ENCODE peak calls at places on chromosome 2, in eight cellular contexts. X is thoracic aorta; Y is left lung; G is AG04450; H is H9; U is mammary epithelial cell; E is CD4-positive, alpha-beta T cell; C is thyroid gland. J is an unnamed sample.
A peak's percentile ranks its signal among the peaks of the same experiment; 100 is the strongest.

GRCh38 chr2:196586511-196586991 is 53.0 kb upstream of the CCDC150 start:
- DNase-seq in E (no peak), Y (no peak), X (no peak), H (no peak), G (peak; percentile 33), C (no peak), U (peak; percentile 74), J (no peak)

GRCh38 chr2:6919912-6920905 is 3.0 kb downstream of the RNF144A start:
- DNase-seq in X (no peak), G (no peak), E (no peak), H (no peak), C (no peak), Y (no peak), U (no peak), J (no peak)

GRCh38 chr2:25712455-25712854 is 39.1 kb upstream of the DTNB start:
- DNase-seq in C (no peak), G (no peak), Y (no peak), H (no peak), U (no peak), X (no peak), E (no peak), J (no peak)

GRCh38 chr2:72917875-72918660 is 749 bp downstream of the EMX1 start:
- DNase-seq in E (no peak), U (no peak), Y (no peak), H (peak; percentile 50), C (no peak), G (no peak), X (no peak), J (no peak)

GRCh38 chr2:233654501-233654900 is 17.2 kb upstream of the UGT1A9 start:
- DNase-seq in H (no peak), G (no peak), E (no peak), U (no peak), C (no peak), Y (no peak), X (no peak), J (no peak)

GRCh38 chr2:45031028-45031427 is 21.8 kb upstream of the SIX2 start:
- DNase-seq in H (no peak), X (no peak), Y (no peak), G (no peak), U (no peak), C (no peak), E (no peak), J (no peak)

GRCh38 chr2:200356794-200357472 is 50.4 kb downstream of the SPATS2L start:
- DNase-seq in C (no peak), U (no peak), H (no peak), Y (no peak), E (no peak), G (peak; percentile 55), X (no peak), J (no peak)

GRCh38 chr2:207239222-207239674 is 73.5 kb upstream of the KLF7 start:
- DNase-seq in C (peak; percentile 9), H (no peak), Y (peak; percentile 79), E (no peak), G (peak; percentile 98), X (peak; percentile 77), U (peak; percentile 100), J (peak; percentile 70)

GRCh38 chr2:23594079-23594494 is 209.1 kb downstream of the KLHL29 start:
- DNase-seq in H (no peak), G (no peak), X (no peak), C (no peak), E (no peak), U (no peak), Y (no peak), J (no peak)

GRCh38 chr2:171882095-171882769 is 11.8 kb downstream of the SLC25A12 start:
- DNase-seq in Y (no peak), X (no peak), C (no peak), U (no peak), H (no peak), E (no peak), G (no peak), J (no peak)

GRCh38 chr2:54063967-54064535 is 51.4 kb upstream of the ACYP2 start:
- DNase-seq in H (no peak), X (no peak), U (no peak), E (no peak), G (no peak), C (peak; percentile 73), Y (no peak), J (no peak)

GRCh38 chr2:155250800-155251199 is 552.3 kb downstream of the KCNJ3 start:
- DNase-seq in C (no peak), Y (no peak), G (no peak), H (no peak), E (no peak), U (peak; percentile 19), X (no peak), J (no peak)

GRCh38 chr2:99670768-99671734 is 181.2 kb upstream of the REV1 start:
- DNase-seq in G (no peak), C (no peak), X (no peak), E (no peak), H (no peak), Y (no peak), U (no peak), J (no peak)

GRCh38 chr2:217930783-217931563 is 71.8 kb downstream of the TNS1 start:
- DNase-seq in E (no peak), X (no peak), H (no peak), U (no peak), C (peak; percentile 17), G (no peak), Y (no peak), J (peak; percentile 12)

GRCh38 chr2:69837533-69837932 is 8.1 kb downstream of the GMCL1 start:
- DNase-seq in H (no peak), G (no peak), C (no peak), U (no peak), Y (no peak), X (no peak), E (no peak), J (no peak)

GRCh38 chr2:136185991-136186771 is 68.2 kb upstream of the CXCR4 start:
- DNase-seq in U (no peak), X (no peak), G (no peak), H (no peak), E (no peak), Y (no peak), C (no peak), J (no peak)

GRCh38 chr2:227849906-227850305 is 21.5 kb upstream of the DAW1 start:
- DNase-seq in Y (no peak), G (no peak), C (no peak), H (no peak), X (no peak), E (no peak), U (peak; percentile 77), J (no peak)
- H3K27ac ChIP-seq in Y (no peak overlapping the region), G (no peak overlapping the region), C (no peak overlapping the region), H (no peak overlapping the region), X (no peak overlapping the region), E (no peak overlapping the region), U (peak overlapping the region; percentile 31), J (no peak overlapping the region)

DNA sequence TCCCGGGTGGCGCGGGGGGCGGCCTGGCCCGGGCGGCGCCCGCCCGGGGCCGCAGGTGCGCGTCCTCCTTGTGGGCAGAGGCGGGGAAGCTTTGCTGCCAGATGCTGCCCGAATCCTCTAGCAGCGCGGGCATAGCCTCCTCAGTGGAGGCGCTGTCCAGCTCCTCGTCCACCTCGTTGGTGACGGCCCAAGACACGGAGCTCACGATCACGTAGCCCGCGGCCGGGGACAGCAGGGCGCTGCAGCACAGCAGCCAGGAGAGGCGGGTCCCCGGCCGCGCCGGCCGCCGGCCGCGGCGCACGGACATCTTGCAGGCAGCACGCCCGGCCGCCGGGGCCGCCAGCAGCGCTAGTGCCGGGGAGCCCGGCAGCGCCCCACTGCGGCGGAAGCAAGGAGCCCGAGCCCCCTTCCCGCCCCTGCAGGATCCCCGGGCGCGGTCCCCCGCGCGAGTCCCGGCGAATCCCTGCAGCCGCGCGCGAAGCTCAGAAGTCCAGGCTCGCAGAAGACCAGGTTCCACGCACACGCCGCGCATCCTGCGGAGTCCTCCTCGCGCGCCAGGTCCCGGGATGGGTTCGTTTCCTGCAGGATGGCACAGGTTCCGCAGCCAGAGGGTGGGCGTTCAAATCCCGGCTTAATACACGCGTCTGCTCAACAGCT is at the start of gene CREG2:
- DNase-seq in E (peak; percentile 27), H (peak; percentile 78), G (no peak), C (peak; percentile 78), X (no peak), Y (peak; percentile 56), U (peak; percentile 55), J (peak; percentile 72)
- TF ChIP-seq CTCF in E (peak; percentile 56), H (peak; percentile 75), G (peak; percentile 52), C (peak; percentile 15), X (peak; percentile 24), Y (peak; percentile 32), U (peak; percentile 63), J (peak; percentile 33)

GRCh38 chr2:121635371-121635770 is 13.9 kb downstream of the CLASP1 start:
- DNase-seq in H (no peak), E (no peak), U (no peak), G (no peak), X (no peak), C (no peak), Y (no peak), J (no peak)
- H3K27ac ChIP-seq in H (no peak overlapping the region), E (no peak overlapping the region), U (peak overlapping the region; percentile 86), G (no peak overlapping the region), X (no peak overlapping the region), C (peak overlapping the region; percentile 60), Y (no peak overlapping the region), J (peak overlapping the region; percentile 71)

DNA sequence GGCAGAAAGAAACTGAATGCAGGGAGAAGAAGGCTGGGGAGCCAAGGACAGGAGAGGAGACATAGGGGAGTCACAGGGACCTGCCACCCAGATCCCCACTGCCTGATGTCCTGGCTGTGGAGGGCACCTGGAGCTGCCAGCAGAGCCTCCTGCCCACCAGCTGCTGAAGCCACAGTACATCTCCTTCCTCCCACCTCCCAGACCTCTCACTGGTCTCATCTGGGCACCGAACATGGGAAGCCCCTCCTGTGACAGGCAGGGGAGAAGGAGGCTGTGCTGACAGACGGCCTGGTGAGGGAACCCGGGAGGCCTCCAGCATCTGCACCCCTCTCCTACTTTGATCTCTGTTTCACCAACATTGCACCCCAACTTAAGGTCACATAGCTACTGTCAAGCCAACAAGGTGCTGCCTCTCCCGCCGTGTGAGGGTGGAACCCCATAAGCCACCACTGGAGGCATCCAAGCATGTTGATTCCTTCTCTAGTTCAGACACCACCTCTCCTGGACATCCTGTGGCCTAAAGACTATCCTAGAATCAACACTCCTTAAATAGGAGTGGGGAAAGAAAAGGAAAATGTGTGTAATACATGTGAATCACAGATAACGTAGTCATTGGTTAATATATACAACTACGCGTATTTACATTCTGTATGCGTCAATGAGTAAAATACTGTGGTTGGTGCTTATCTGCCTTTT is 3.6 kb upstream of the RNPEPL1 start:
- DNase-seq in U (no peak), X (no peak), E (no peak), Y (no peak), C (no peak), G (no peak), H (peak; percentile 16), J (no peak)
- TF ChIP-seq CTCF in U (peak; percentile 14), X (no peak), E (peak; percentile 21), Y (no peak), C (no peak), G (peak; percentile 24), H (peak; percentile 28), J (no peak)

DNA sequence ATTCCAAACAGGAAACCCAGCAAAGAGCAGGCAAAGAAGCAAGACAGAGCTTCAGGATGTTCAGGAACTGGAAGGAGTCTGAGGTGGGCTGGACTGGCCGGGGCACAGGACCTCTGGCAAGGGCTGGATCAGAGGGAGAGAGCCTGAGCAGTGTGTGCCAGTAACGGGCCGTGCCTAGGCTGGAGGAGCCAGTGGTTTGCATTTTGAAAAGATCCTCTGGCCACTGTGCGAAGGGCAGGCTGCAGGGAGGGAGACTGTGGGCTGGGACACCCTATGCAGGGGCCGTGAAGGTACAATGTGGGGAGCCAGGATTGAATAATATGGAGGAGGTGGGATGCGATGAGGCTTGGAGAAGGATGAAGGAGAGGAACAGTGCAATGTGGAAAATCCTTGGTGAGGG is 6.2 kb upstream of the SDC1 start:
- DNase-seq in C (no peak), X (no peak), U (no peak), H (no peak), Y (no peak), E (no peak), G (no peak), J (no peak)
- H3K27ac ChIP-seq in C (peak overlapping the region; percentile 90), X (no peak overlapping the region), U (peak overlapping the region; percentile 86), H (no peak overlapping the region), Y (no peak overlapping the region), E (no peak overlapping the region), G (no peak overlapping the region), J (no peak overlapping the region)